ENCODE peak calls at places on chromosomes 2 and 18, in seven cellular contexts. One of them, this sample, is unnamed.

GRCh38 chr2:64367868-64368267 is 86.1 kb upstream of the LGALSL start:
- DNase-seq in NCI-H1105: no peak
- DNase-seq in lung: no peak
- DNase-seq in Daoy: no peak
- DNase-seq in ovary: no peak
- DNase-seq in GM20000: no peak
- DNase-seq in NCI-H345: no peak
- DNase-seq in this sample: no peak

GRCh38 chr2:85501244-85501643 is 37.7 kb upstream of the MAT2A start:
- DNase-seq in NCI-H1105: no peak
- DNase-seq in lung: no peak
- DNase-seq in Daoy: peak
- DNase-seq in ovary: no peak
- DNase-seq in GM20000: no peak
- DNase-seq in NCI-H345: no peak
- DNase-seq in this sample: no peak

GRCh38 chr2:65133626-65134025 is 3.7 kb upstream of the RAB1A start:
- DNase-seq in NCI-H1105: no peak
- DNase-seq in lung: no peak
- DNase-seq in Daoy: no peak
- DNase-seq in ovary: no peak
- DNase-seq in GM20000: no peak
- DNase-seq in NCI-H345: no peak
- DNase-seq in this sample: no peak

GRCh38 chr2:113818382-113818951 is 62.0 kb upstream of the SLC35F5 start:
- DNase-seq in NCI-H1105: no peak
- DNase-seq in lung: peak
- DNase-seq in Daoy: peak
- DNase-seq in ovary: peak
- DNase-seq in GM20000: no peak
- DNase-seq in NCI-H345: no peak
- DNase-seq in this sample: no peak

GRCh38 chr2:221571108-221571390 is 1.1 kb downstream of the EPHA4 start:
- DNase-seq in NCI-H1105: no peak
- DNase-seq in lung: no peak
- DNase-seq in Daoy: peak
- DNase-seq in ovary: peak
- DNase-seq in GM20000: no peak
- DNase-seq in NCI-H345: no peak
- DNase-seq in this sample: peak

GRCh38 chr2:138010890-138011289 is 46.6 kb downstream of the HNMT start:
- DNase-seq in NCI-H1105: peak
- DNase-seq in lung: no peak
- DNase-seq in Daoy: no peak
- DNase-seq in ovary: no peak
- DNase-seq in GM20000: no peak
- DNase-seq in NCI-H345: no peak
- DNase-seq in this sample: no peak

GRCh38 chr2:206378835-206379234 is 64.5 kb upstream of the ADAM23 start:
- DNase-seq in NCI-H1105: no peak
- DNase-seq in lung: no peak
- DNase-seq in Daoy: peak
- DNase-seq in ovary: no peak
- DNase-seq in GM20000: no peak
- DNase-seq in NCI-H345: no peak
- DNase-seq in this sample: no peak

GRCh38 chr18:45951021-45951714 is 16.0 kb downstream of the EPG5 start:
- DNase-seq in NCI-H1105: no peak
- DNase-seq in lung: peak
- DNase-seq in Daoy: peak
- DNase-seq in ovary: no peak
- DNase-seq in GM20000: no peak
- DNase-seq in NCI-H345: no peak
- DNase-seq in this sample: no peak

This sample was measured in T-helper 9 cell.